ENCODE peak calls at places on chromosomes 12 and 14, in six cellular contexts. One of them, this sample, is unnamed.

GRCh38 chr14:104101651-104102281 is 16.3 kb downstream of the ASPG start:
- DNase-seq in transverse colon: peak
- DNase-seq in gastrocnemius medialis: no peak
- DNase-seq in right cardiac atrium: peak
- DNase-seq in cardiac fibroblast: no peak
- DNase-seq in CD4-positive, CD25-positive, alpha-beta regulatory T cell: no peak
- DNase-seq in this sample: peak

GRCh38 chr14:99217556-99217955 is 54.4 kb downstream of the BCL11B start:
- DNase-seq in gastrocnemius medialis: no peak
- DNase-seq in transverse colon: no peak
- DNase-seq in right cardiac atrium: no peak
- DNase-seq in CD4-positive, CD25-positive, alpha-beta regulatory T cell: no peak
- DNase-seq in cardiac fibroblast: no peak
- DNase-seq in this sample: no peak

GRCh38 chr12:54330442-54330841 is 5.5 kb downstream of the COPZ1 start:
- DNase-seq in cardiac fibroblast: no peak
- DNase-seq in right cardiac atrium: no peak
- DNase-seq in transverse colon: no peak
- DNase-seq in gastrocnemius medialis: no peak
- DNase-seq in CD4-positive, CD25-positive, alpha-beta regulatory T cell: no peak
- DNase-seq in this sample: no peak

GRCh38 chr12:90954921-90955320 is at the start of gene CCER1:
- DNase-seq in gastrocnemius medialis: no peak
- DNase-seq in CD4-positive, CD25-positive, alpha-beta regulatory T cell: no peak
- DNase-seq in cardiac fibroblast: no peak
- DNase-seq in transverse colon: no peak
- DNase-seq in right cardiac atrium: no peak
- DNase-seq in this sample: no peak

GRCh38 chr12:124842073-124842749 is 21.5 kb downstream of the SCARB1 start:
- DNase-seq in cardiac fibroblast: no peak
- DNase-seq in transverse colon: peak
- DNase-seq in right cardiac atrium: no peak
- DNase-seq in gastrocnemius medialis: peak
- DNase-seq in CD4-positive, CD25-positive, alpha-beta regulatory T cell: no peak
- DNase-seq in this sample: no peak

GRCh38 chr12:21453312-21453852 is 15.9 kb downstream of the PYROXD1 start:
- DNase-seq in gastrocnemius medialis: no peak
- DNase-seq in transverse colon: no peak
- DNase-seq in cardiac fibroblast: no peak
- DNase-seq in CD4-positive, CD25-positive, alpha-beta regulatory T cell: peak
- DNase-seq in right cardiac atrium: no peak
- DNase-seq in this sample: no peak

GRCh38 chr14:100081997-100082625 is 16.9 kb downstream of the EVL start:
- DNase-seq in right cardiac atrium: no peak
- DNase-seq in gastrocnemius medialis: no peak
- DNase-seq in CD4-positive, CD25-positive, alpha-beta regulatory T cell: no peak
- DNase-seq in cardiac fibroblast: no peak
- DNase-seq in transverse colon: no peak
- DNase-seq in this sample: no peak

GRCh38 chr14:95200404-95200803 is 43.1 kb upstream of the DICER1 start:
- DNase-seq in gastrocnemius medialis: no peak
- DNase-seq in transverse colon: no peak
- DNase-seq in cardiac fibroblast: no peak
- DNase-seq in CD4-positive, CD25-positive, alpha-beta regulatory T cell: no peak
- DNase-seq in right cardiac atrium: peak
- DNase-seq in this sample: no peak

GRCh38 chr12:108691995-108692808 is 39.1 kb downstream of the CORO1C start:
- DNase-seq in gastrocnemius medialis: peak
- DNase-seq in right cardiac atrium: no peak
- DNase-seq in transverse colon: peak
- DNase-seq in CD4-positive, CD25-positive, alpha-beta regulatory T cell: peak
- DNase-seq in cardiac fibroblast: peak
- DNase-seq in this sample: peak

GRCh38 chr12:84874125-84874824 is 38.3 kb downstream of the SLC6A15 start:
- DNase-seq in transverse colon: no peak
- DNase-seq in CD4-positive, CD25-positive, alpha-beta regulatory T cell: peak
- DNase-seq in gastrocnemius medialis: no peak
- DNase-seq in cardiac fibroblast: peak
- DNase-seq in right cardiac atrium: no peak
- DNase-seq in this sample: no peak

GRCh38 chr12:76038176-76038575 is 6.6 kb upstream of the PHLDA1 start:
- DNase-seq in CD4-positive, CD25-positive, alpha-beta regulatory T cell: no peak
- DNase-seq in transverse colon: no peak
- DNase-seq in right cardiac atrium: no peak
- DNase-seq in cardiac fibroblast: no peak
- DNase-seq in gastrocnemius medialis: no peak
- DNase-seq in this sample: no peak

GRCh38 chr14:104150201-104151027 is 12.0 kb downstream of the KIF26A start:
- DNase-seq in gastrocnemius medialis: no peak
- DNase-seq in cardiac fibroblast: no peak
- DNase-seq in CD4-positive, CD25-positive, alpha-beta regulatory T cell: no peak
- DNase-seq in right cardiac atrium: peak
- DNase-seq in transverse colon: no peak
- DNase-seq in this sample: no peak

GRCh38 chr12:92753976-92754885 is 51.4 kb downstream of the PLEKHG7 start:
- DNase-seq in gastrocnemius medialis: no peak
- DNase-seq in transverse colon: no peak
- DNase-seq in CD4-positive, CD25-positive, alpha-beta regulatory T cell: no peak
- DNase-seq in right cardiac atrium: peak
- DNase-seq in cardiac fibroblast: peak
- DNase-seq in this sample: no peak

GRCh38 chr12:47812797-47813490 is 6.8 kb downstream of the HDAC7 start:
- DNase-seq in gastrocnemius medialis: peak
- DNase-seq in right cardiac atrium: peak
- DNase-seq in cardiac fibroblast: peak
- DNase-seq in CD4-positive, CD25-positive, alpha-beta regulatory T cell: peak
- DNase-seq in transverse colon: peak
- DNase-seq in this sample: peak

GRCh38 chr12:98084391-98084790 is 431.0 kb upstream of the TMPO start:
- DNase-seq in cardiac fibroblast: no peak
- DNase-seq in gastrocnemius medialis: no peak
- DNase-seq in transverse colon: no peak
- DNase-seq in right cardiac atrium: no peak
- DNase-seq in CD4-positive, CD25-positive, alpha-beta regulatory T cell: no peak
- DNase-seq in this sample: no peak

GRCh38 chr14:68306934-68307758 is 485.7 kb downstream of the ZFP36L1 start:
- DNase-seq in gastrocnemius medialis: no peak
- DNase-seq in right cardiac atrium: no peak
- DNase-seq in CD4-positive, CD25-positive, alpha-beta regulatory T cell: no peak
- DNase-seq in cardiac fibroblast: no peak
- DNase-seq in transverse colon: peak
- DNase-seq in this sample: no peak

GRCh38 chr14:73397810-73398209 is 60.5 kb downstream of the NUMB start:
- DNase-seq in CD4-positive, CD25-positive, alpha-beta regulatory T cell: no peak
- DNase-seq in transverse colon: no peak
- DNase-seq in cardiac fibroblast: no peak
- DNase-seq in gastrocnemius medialis: no peak
- DNase-seq in right cardiac atrium: no peak
- DNase-seq in this sample: no peak

GRCh38 chr12:131076277-131076676 is 122.6 kb downstream of the ADGRD1 start:
- DNase-seq in CD4-positive, CD25-positive, alpha-beta regulatory T cell: no peak
- DNase-seq in gastrocnemius medialis: no peak
- DNase-seq in transverse colon: no peak
- DNase-seq in cardiac fibroblast: no peak
- DNase-seq in right cardiac atrium: no peak
- DNase-seq in this sample: no peak

GRCh38 chr12:78034025-78034424 is 203.3 kb downstream of the NAV3 start:
- DNase-seq in transverse colon: no peak
- DNase-seq in gastrocnemius medialis: no peak
- DNase-seq in right cardiac atrium: no peak
- DNase-seq in CD4-positive, CD25-positive, alpha-beta regulatory T cell: no peak
- DNase-seq in cardiac fibroblast: peak
- DNase-seq in this sample: no peak

GRCh38 chr14:70203686-70204085 is 14.9 kb upstream of the SLC8A3 start:
- DNase-seq in CD4-positive, CD25-positive, alpha-beta regulatory T cell: no peak
- DNase-seq in transverse colon: no peak
- DNase-seq in cardiac fibroblast: no peak
- DNase-seq in gastrocnemius medialis: no peak
- DNase-seq in right cardiac atrium: no peak
- DNase-seq in this sample: no peak

GRCh38 chr12:117329756-117330155 is 31.7 kb downstream of the NOS1 start:
- DNase-seq in transverse colon: no peak
- DNase-seq in CD4-positive, CD25-positive, alpha-beta regulatory T cell: no peak
- DNase-seq in right cardiac atrium: no peak
- DNase-seq in cardiac fibroblast: no peak
- DNase-seq in gastrocnemius medialis: no peak
- DNase-seq in this sample: no peak

GRCh38 chr14:35121026-35121886 is 534 bp downstream of the PPP2R3C start:
- DNase-seq in right cardiac atrium: no peak
- DNase-seq in transverse colon: peak
- DNase-seq in CD4-positive, CD25-positive, alpha-beta regulatory T cell: no peak
- DNase-seq in cardiac fibroblast: peak
- DNase-seq in gastrocnemius medialis: no peak
- DNase-seq in this sample: no peak

GRCh38 chr14:54603362-54603761 is 36.4 kb downstream of the SAMD4A start:
- DNase-seq in cardiac fibroblast: peak
- DNase-seq in transverse colon: no peak
- DNase-seq in gastrocnemius medialis: no peak
- DNase-seq in right cardiac atrium: no peak
- DNase-seq in CD4-positive, CD25-positive, alpha-beta regulatory T cell: no peak
- DNase-seq in this sample: no peak

GRCh38 chr14:54609576-54609975 is 42.6 kb downstream of the SAMD4A start:
- DNase-seq in gastrocnemius medialis: no peak
- DNase-seq in cardiac fibroblast: no peak
- DNase-seq in transverse colon: no peak
- DNase-seq in right cardiac atrium: no peak
- DNase-seq in CD4-positive, CD25-positive, alpha-beta regulatory T cell: no peak
- DNase-seq in this sample: no peak

GRCh38 chr14:54606178-54606577 is 39.2 kb downstream of the SAMD4A start:
- DNase-seq in gastrocnemius medialis: peak
- DNase-seq in CD4-positive, CD25-positive, alpha-beta regulatory T cell: no peak
- DNase-seq in transverse colon: no peak
- DNase-seq in right cardiac atrium: peak
- DNase-seq in cardiac fibroblast: no peak
- DNase-seq in this sample: no peak

GRCh38 chr14:54610051-54610977 is 43.4 kb downstream of the SAMD4A start:
- DNase-seq in cardiac fibroblast: peak
- DNase-seq in CD4-positive, CD25-positive, alpha-beta regulatory T cell: no peak
- DNase-seq in right cardiac atrium: no peak
- DNase-seq in transverse colon: no peak
- DNase-seq in gastrocnemius medialis: no peak
- DNase-seq in this sample: no peak

GRCh38 chr14:54606631-54607133 is 39.8 kb downstream of the SAMD4A start:
- DNase-seq in cardiac fibroblast: peak
- DNase-seq in CD4-positive, CD25-positive, alpha-beta regulatory T cell: no peak
- DNase-seq in transverse colon: no peak
- DNase-seq in right cardiac atrium: no peak
- DNase-seq in gastrocnemius medialis: peak
- DNase-seq in this sample: peak
- H3K4me3 ChIP-seq in cardiac fibroblast: no peak
- H3K4me3 ChIP-seq in CD4-positive, CD25-positive, alpha-beta regulatory T cell: no peak
- H3K4me3 ChIP-seq in transverse colon: no peak
- H3K4me3 ChIP-seq in right cardiac atrium: no peak
- H3K4me3 ChIP-seq in gastrocnemius medialis: no peak
- H3K4me3 ChIP-seq in this sample: no peak

GRCh38 chr14:60738843-60739508 is 4.4 kb downstream of the MNAT1 start:
- DNase-seq in gastrocnemius medialis: peak
- DNase-seq in CD4-positive, CD25-positive, alpha-beta regulatory T cell: no peak
- DNase-seq in right cardiac atrium: no peak
- DNase-seq in transverse colon: no peak
- DNase-seq in cardiac fibroblast: no peak
- DNase-seq in this sample: no peak

GRCh38 chr14:60734465-60735242 is at the start of gene MNAT1:
- DNase-seq in gastrocnemius medialis: peak
- DNase-seq in cardiac fibroblast: peak
- DNase-seq in right cardiac atrium: peak
- DNase-seq in transverse colon: peak
- DNase-seq in CD4-positive, CD25-positive, alpha-beta regulatory T cell: peak
- DNase-seq in this sample: peak

GRCh38 chr14:60732840-60733483 is 1.6 kb upstream of the MNAT1 start:
- DNase-seq in cardiac fibroblast: no peak
- DNase-seq in gastrocnemius medialis: no peak
- DNase-seq in CD4-positive, CD25-positive, alpha-beta regulatory T cell: no peak
- DNase-seq in transverse colon: no peak
- DNase-seq in right cardiac atrium: no peak
- DNase-seq in this sample: no peak

GRCh38 chr14:60736494-60736893 is 1.9 kb downstream of the MNAT1 start:
- DNase-seq in transverse colon: no peak
- DNase-seq in right cardiac atrium: no peak
- DNase-seq in CD4-positive, CD25-positive, alpha-beta regulatory T cell: no peak
- DNase-seq in gastrocnemius medialis: no peak
- DNase-seq in cardiac fibroblast: peak
- DNase-seq in this sample: no peak
- H3K4me3 ChIP-seq in transverse colon: no peak
- H3K4me3 ChIP-seq in right cardiac atrium: peak
- H3K4me3 ChIP-seq in CD4-positive, CD25-positive, alpha-beta regulatory T cell: peak
- H3K4me3 ChIP-seq in gastrocnemius medialis: peak
- H3K4me3 ChIP-seq in cardiac fibroblast: no peak
- H3K4me3 ChIP-seq in this sample: peak

GRCh38 chr14:102942069-102942468 is 19.6 kb downstream of the AMN start:
- DNase-seq in gastrocnemius medialis: no peak
- DNase-seq in CD4-positive, CD25-positive, alpha-beta regulatory T cell: no peak
- DNase-seq in cardiac fibroblast: no peak
- DNase-seq in transverse colon: no peak
- DNase-seq in right cardiac atrium: no peak
- DNase-seq in this sample: no peak

GRCh38 chr14:102943454-102943853 is 21.0 kb downstream of the AMN start:
- DNase-seq in CD4-positive, CD25-positive, alpha-beta regulatory T cell: no peak
- DNase-seq in right cardiac atrium: no peak
- DNase-seq in gastrocnemius medialis: no peak
- DNase-seq in cardiac fibroblast: no peak
- DNase-seq in transverse colon: no peak
- DNase-seq in this sample: no peak

GRCh38 chr14:102939820-102940561 is 17.5 kb downstream of the AMN start:
- DNase-seq in right cardiac atrium: no peak
- DNase-seq in transverse colon: peak
- DNase-seq in CD4-positive, CD25-positive, alpha-beta regulatory T cell: no peak
- DNase-seq in cardiac fibroblast: no peak
- DNase-seq in gastrocnemius medialis: no peak
- DNase-seq in this sample: no peak

GRCh38 chr14:102940729-102941362 is 18.4 kb downstream of the AMN start:
- DNase-seq in CD4-positive, CD25-positive, alpha-beta regulatory T cell: no peak
- DNase-seq in transverse colon: no peak
- DNase-seq in cardiac fibroblast: no peak
- DNase-seq in right cardiac atrium: no peak
- DNase-seq in gastrocnemius medialis: no peak
- DNase-seq in this sample: no peak

GRCh38 chr14:102941419-102942011 is 19.1 kb downstream of the AMN start:
- DNase-seq in right cardiac atrium: no peak
- DNase-seq in CD4-positive, CD25-positive, alpha-beta regulatory T cell: no peak
- DNase-seq in cardiac fibroblast: no peak
- DNase-seq in gastrocnemius medialis: no peak
- DNase-seq in transverse colon: no peak
- DNase-seq in this sample: no peak
- H3K4me3 ChIP-seq in right cardiac atrium: no peak
- H3K4me3 ChIP-seq in CD4-positive, CD25-positive, alpha-beta regulatory T cell: no peak
- H3K4me3 ChIP-seq in cardiac fibroblast: no peak
- H3K4me3 ChIP-seq in gastrocnemius medialis: no peak
- H3K4me3 ChIP-seq in transverse colon: no peak
- H3K4me3 ChIP-seq in this sample: no peak

DNA sequence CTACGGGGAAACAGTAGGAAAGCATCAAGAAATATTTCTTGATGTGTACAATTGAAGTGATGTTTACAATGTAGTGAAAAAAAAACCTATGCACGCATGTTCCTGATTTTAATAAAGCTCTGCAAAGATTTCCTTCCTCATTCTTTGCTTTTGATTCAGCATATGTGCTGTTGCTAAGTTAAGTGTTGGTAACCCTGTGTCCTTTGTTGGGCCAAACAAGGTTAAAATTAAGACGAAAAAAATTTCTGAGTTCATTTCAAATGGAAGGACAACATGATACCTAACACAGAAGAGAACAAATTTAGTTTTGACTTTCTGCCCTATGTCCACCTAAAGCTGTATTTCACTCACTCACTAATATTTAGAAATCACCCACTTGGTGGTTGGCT is 62.8 kb downstream of the PPP2R5C start:
- DNase-seq in gastrocnemius medialis: no peak
- DNase-seq in transverse colon: no peak
- DNase-seq in cardiac fibroblast: peak
- DNase-seq in CD4-positive, CD25-positive, alpha-beta regulatory T cell: no peak
- DNase-seq in right cardiac atrium: no peak
- DNase-seq in this sample: no peak
- H3K4me3 ChIP-seq in gastrocnemius medialis: peak
- H3K4me3 ChIP-seq in transverse colon: no peak
- H3K4me3 ChIP-seq in cardiac fibroblast: no peak
- H3K4me3 ChIP-seq in CD4-positive, CD25-positive, alpha-beta regulatory T cell: peak
- H3K4me3 ChIP-seq in right cardiac atrium: no peak
- H3K4me3 ChIP-seq in this sample: peak

This sample was measured in psoas muscle.